ENCODE peak calls at places on chromosomes 2 and 18, in five cellular contexts. S, T, C, M and H are unnamed samples.

GRCh38 chr2:2507471-2507997 is 176.5 kb upstream of the MYT1L start:
- DNase-seq in S (no peak), T (no peak), C (no peak), M (no peak), H (no peak)

GRCh38 chr2:225004531-225004930 is 37.7 kb downstream of the DOCK10 start:
- DNase-seq in S (no peak), T (no peak), C (peak), M (no peak), H (no peak)

GRCh38 chr18:36127866-36128845 is 984 bp downstream of the SLC39A6 start:
- DNase-seq in S (no peak), T (no peak), C (peak), M (peak), H (no peak)

GRCh38 chr2:160209457-160209856 is 9.4 kb upstream of the ITGB6 start:
- DNase-seq in S (no peak), T (no peak), C (peak), M (no peak), H (no peak)

GRCh38 chr18:4284528-4284927 is 170.6 kb downstream of the DLGAP1 start:
- DNase-seq in S (no peak), T (no peak), C (no peak), M (no peak), H (no peak)

GRCh38 chr2:26581991-26582842 is 58.9 kb downstream of the CIB4 start:
- DNase-seq in S (no peak), T (no peak), C (no peak), M (no peak), H (no peak)

GRCh38 chr2:39234754-39235153 is 9.0 kb downstream of the CDKL4 start:
- DNase-seq in S (no peak), T (no peak), C (peak), M (no peak), H (no peak)

GRCh38 chr18:44594779-44595467 is 85.8 kb upstream of the SETBP1 start:
- DNase-seq in S (no peak), T (no peak), C (peak), M (no peak), H (no peak)

GRCh38 chr2:240183370-240184197 is 43.1 kb upstream of the OTOS start:
- DNase-seq in S (no peak), T (no peak), C (no peak), M (no peak), H (no peak)

GRCh38 chr2:111100087-111100764 is 20.5 kb upstream of the BCL2L11 start:
- DNase-seq in S (no peak), T (no peak), C (no peak), M (no peak), H (no peak)

GRCh38 chr2:241256168-241256545 is 59.3 kb downstream of the HDLBP start:
- DNase-seq in S (no peak), T (no peak), C (no peak), M (no peak), H (no peak)

GRCh38 chr2:122736279-122736678 is 980.8 kb downstream of the TSN start:
- DNase-seq in S (no peak), T (no peak), C (no peak), M (peak), H (no peak)

GRCh38 chr2:85753525-85754312 is at the start of gene ATOH8:
- DNase-seq in S (no peak), T (no peak), C (peak), M (peak), H (peak)

GRCh38 chr2:157523270-157524059 is 79.6 kb upstream of the CYTIP start:
- DNase-seq in S (no peak), T (no peak), C (no peak), M (no peak), H (no peak)

GRCh38 chr2:73268831-73269685 is 15.2 kb downstream of the FBXO41 start:
- DNase-seq in S (no peak), T (peak), C (peak), M (peak), H (peak)

GRCh38 chr2:160062283-160063005 is at the start of gene PLA2R1:
- DNase-seq in S (no peak), T (no peak), C (peak), M (peak), H (no peak)

GRCh38 chr2:240140511-240140910 is at the start of gene OTOS:
- DNase-seq in S (no peak), T (no peak), C (no peak), M (no peak), H (no peak)

GRCh38 chr2:239544846-239545465 is 144.1 kb upstream of the HDAC4 start:
- DNase-seq in S (no peak), T (no peak), C (no peak), M (no peak), H (no peak)

GRCh38 chr2:217316743-217317142 is 456.9 kb upstream of the TNP1 start:
- DNase-seq in S (no peak), T (no peak), C (peak), M (no peak), H (peak)

GRCh38 chr2:214293593-214293992 is 117.3 kb upstream of the VWC2L start:
- DNase-seq in S (no peak), T (no peak), C (no peak), M (no peak), H (no peak)

GRCh38 chr2:96489673-96490072 is 15.5 kb downstream of the NEURL3 start:
- DNase-seq in S (no peak), T (no peak), C (no peak), M (no peak), H (no peak)

GRCh38 chr18:12014976-12015696 is 33.8 kb downstream of the IMPA2 start:
- DNase-seq in S (no peak), T (no peak), C (no peak), M (no peak), H (no peak)

GRCh38 chr2:44295636-44296359 is 20.5 kb downstream of the SLC3A1 start:
- DNase-seq in S (no peak), T (no peak), C (no peak), M (no peak), H (no peak)

GRCh38 chr2:12348216-12348615 is 368.5 kb upstream of the TRIB2 start:
- DNase-seq in S (no peak), T (no peak), C (no peak), M (no peak), H (no peak)

GRCh38 chr2:27303093-27304025 is 4.9 kb downstream of the UCN start:
- DNase-seq in S (no peak), T (no peak), C (peak), M (peak), H (peak)

GRCh38 chr2:21694079-21694478 is 570.3 kb downstream of the TDRD15 start:
- DNase-seq in S (no peak), T (no peak), C (no peak), M (no peak), H (no peak)

GRCh38 chr18:74806700-74807416 is 209.2 kb downstream of the ZNF407 start:
- DNase-seq in S (peak), T (no peak), C (peak), M (no peak), H (peak)

GRCh38 chr2:241189093-241189855 is 797 bp downstream of the ANO7 start:
- DNase-seq in S (no peak), T (no peak), C (no peak), M (no peak), H (no peak)

GRCh38 chr2:62030902-62031301 is 125.4 kb downstream of the COMMD1 start:
- DNase-seq in S (no peak), T (no peak), C (peak), M (no peak), H (no peak)

GRCh38 chr2:236464140-236464539 is 105.5 kb upstream of the ACKR3 start:
- DNase-seq in S (no peak), T (no peak), C (no peak), M (no peak), H (no peak)

GRCh38 chr18:36441872-36442271 is 144.4 kb downstream of the FHOD3 start:
- DNase-seq in S (no peak), T (no peak), C (peak), M (no peak), H (no peak)

GRCh38 chr2:148201075-148202004 is 180.4 kb downstream of the MBD5 start:
- DNase-seq in S (peak), T (peak), C (peak), M (peak), H (no peak)

DNA sequence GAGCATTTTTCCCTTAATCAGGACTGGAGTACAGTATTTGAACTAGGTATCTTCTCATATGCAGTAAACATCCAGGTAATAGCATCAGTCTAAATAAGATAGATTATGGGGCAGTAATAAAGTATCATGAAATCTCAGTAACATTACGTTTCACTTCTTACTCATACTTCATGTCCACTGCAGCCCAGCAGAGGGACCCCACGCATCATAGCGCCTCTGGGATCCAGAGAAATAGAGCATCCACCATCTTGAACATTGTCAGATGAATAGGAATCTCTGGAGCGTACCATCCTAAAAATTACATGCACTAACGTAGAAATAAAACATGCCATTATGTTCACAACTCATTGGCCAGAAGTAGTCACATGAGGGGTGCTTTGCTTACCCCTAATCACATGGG is 499.0 kb downstream of the CPS1 start:
- DNase-seq in S (no peak), T (no peak), C (no peak), M (no peak), H (no peak)
- TF ChIP-seq CTCF in S (no peak), T (no peak), C (no peak), M (no peak), H (no peak)

GRCh38 chr2:101346909-101347308 is 38.4 kb upstream of the RNF149 start:
- DNase-seq in S (no peak), T (no peak), C (no peak), M (no peak), H (no peak)

GRCh38 chr2:101351207-101351606 is 36.1 kb downstream of the CREG2 start:
- DNase-seq in S (no peak), T (no peak), C (no peak), M (no peak), H (no peak)

GRCh38 chr2:101354420-101354819 is 32.9 kb downstream of the CREG2 start:
- DNase-seq in S (no peak), T (no peak), C (no peak), M (no peak), H (no peak)

GRCh38 chr2:101348851-101349250 is 38.5 kb downstream of the CREG2 start:
- DNase-seq in S (no peak), T (no peak), C (no peak), M (no peak), H (no peak)

GRCh38 chr2:101349893-101350662 is 37.2 kb downstream of the CREG2 start:
- DNase-seq in S (no peak), T (no peak), C (peak), M (no peak), H (no peak)
- TF ChIP-seq CTCF in S (peak), T (no peak), C (peak), M (no peak), H (no peak)

DNA sequence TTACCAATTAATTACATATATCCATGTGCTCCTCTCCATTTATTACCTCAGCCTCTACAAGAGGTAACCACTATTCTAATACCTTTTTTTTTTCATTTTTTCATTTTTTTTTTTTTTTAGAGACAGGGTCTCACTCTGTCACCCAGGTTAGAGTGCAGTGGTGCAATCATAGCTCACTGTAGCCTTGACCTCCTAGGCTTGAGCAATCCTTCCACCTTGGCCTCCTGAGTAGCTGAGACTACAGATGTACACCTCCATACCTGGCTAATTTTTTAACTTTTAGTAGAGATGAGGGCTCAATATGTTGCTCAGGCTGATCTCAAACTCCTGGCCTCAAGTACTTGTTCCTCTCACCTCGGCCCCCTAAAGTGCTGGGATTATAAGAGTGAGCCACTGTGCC is 10.6 kb downstream of the PPIL3 start:
- DNase-seq in S (no peak), T (no peak), C (no peak), M (no peak), H (no peak)
- TF ChIP-seq CTCF in S (no peak), T (no peak), C (no peak), M (no peak), H (no peak)

DNA sequence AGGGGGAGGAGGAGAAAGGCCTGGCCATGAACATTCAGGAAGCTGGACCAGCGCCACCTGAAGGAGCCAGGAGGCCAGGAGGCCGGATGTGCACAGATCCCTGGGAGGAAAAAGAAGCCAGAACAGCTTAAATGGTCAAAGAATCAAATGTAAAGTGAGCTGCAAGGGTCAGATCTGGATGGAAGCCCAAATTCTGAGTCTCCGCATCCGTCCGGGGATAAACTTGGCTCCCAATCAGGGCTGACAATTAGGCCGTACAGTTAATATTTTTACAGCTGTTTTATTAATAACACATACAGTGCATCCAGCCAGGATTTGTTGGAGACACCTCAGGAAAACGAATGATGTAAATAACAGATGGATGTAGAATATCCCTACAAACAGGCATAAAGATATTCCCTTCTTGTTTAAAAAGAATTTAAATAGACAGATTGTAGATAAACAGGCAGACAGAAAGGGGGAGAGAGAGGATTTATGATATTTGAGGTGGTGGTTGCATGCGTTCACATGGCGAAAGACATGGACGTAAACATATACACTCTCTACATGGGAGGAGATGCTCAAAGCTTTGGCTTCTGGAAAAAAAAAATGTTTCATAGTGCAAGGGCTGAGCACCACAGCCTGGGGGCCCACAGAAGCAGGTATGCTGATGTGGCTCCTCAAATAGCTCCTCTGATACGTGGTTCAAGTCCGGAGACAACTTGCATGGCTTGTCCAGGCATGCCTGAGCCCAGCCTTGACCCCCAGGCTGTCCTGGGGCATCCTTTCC is 495.3 kb upstream of the TCF4 start:
- DNase-seq in S (no peak), T (no peak), C (peak), M (peak), H (no peak)
- TF ChIP-seq CTCF in S (no peak), T (no peak), C (peak), M (no peak), H (no peak)